ENCODE peak calls at places on chromosomes 12 and 14, in six cellular contexts. O is IMR-90, Y is CMK, S is fibroblast of lung, X is Calu3, E is NCI-H1694. Q is an unnamed sample.

GRCh38 chr12:57452181-57452936 is 2.7 kb upstream of the INHBE start:
- DNase-seq in E (no peak), O (peak), Y (no peak), S (peak), X (no peak), Q (no peak)

GRCh38 chr12:108630481-108631207 is 3.0 kb downstream of the SELPLG start:
- DNase-seq in E (no peak), O (peak), Y (no peak), S (peak), X (no peak), Q (no peak)

GRCh38 chr14:72451081-72451972 is 442.6 kb downstream of the DPF3 start:
- DNase-seq in S (peak), O (no peak), Y (no peak), X (no peak), E (no peak), Q (peak)

GRCh38 chr12:119118625-119119024 is 60.1 kb upstream of the HSPB8 start:
- DNase-seq in E (no peak), O (no peak), S (no peak), X (no peak), Y (no peak), Q (no peak)

GRCh38 chr12:98653866-98654493 is 8.9 kb downstream of the APAF1 start:
- DNase-seq in O (peak), E (peak), S (peak), Y (no peak), X (peak), Q (peak)

GRCh38 chr14:54537651-54538050 is 27.9 kb downstream of the CGRRF1 start:
- DNase-seq in S (no peak), O (no peak), Y (no peak), E (no peak), X (no peak), Q (no peak)

GRCh38 chr12:47987411-47988072 is 16.7 kb downstream of the COL2A1 start:
- DNase-seq in Y (no peak), E (no peak), S (no peak), O (peak), X (no peak), Q (no peak)

GRCh38 chr14:91419044-91419397 is 1.4 kb upstream of the CCDC88C start:
- DNase-seq in O (no peak), X (no peak), E (no peak), S (no peak), Y (no peak), Q (no peak)

GRCh38 chr12:34397591-34398365 is 375.5 kb downstream of the ALG10 start:
- DNase-seq in Y (no peak), S (no peak), X (no peak), O (no peak), E (no peak), Q (no peak)

GRCh38 chr12:30914986-30915591 is 11.5 kb upstream of the TSPAN11 start:
- DNase-seq in X (no peak), E (no peak), O (no peak), S (no peak), Y (no peak), Q (no peak)

GRCh38 chr12:19507823-19508222 is 68.5 kb downstream of the AEBP2 start:
- DNase-seq in S (peak), O (peak), Y (no peak), E (no peak), X (no peak), Q (no peak)

GRCh38 chr12:5789469-5789968 is 155.5 kb downstream of the ANO2 start:
- DNase-seq in S (no peak), O (no peak), Y (no peak), X (no peak), E (no peak), Q (no peak)

GRCh38 chr14:76957224-76957881 is 71.2 kb downstream of the IRF2BPL start:
- DNase-seq in O (no peak), Y (no peak), X (no peak), S (no peak), E (peak), Q (no peak)

GRCh38 chr14:79369359-79370332 is 841.7 kb downstream of the DIO2 start:
- DNase-seq in O (peak), S (peak), E (no peak), Y (no peak), X (no peak), Q (no peak)

GRCh38 chr12:47554046-47554653 is 151.7 kb downstream of the RPAP3 start:
- DNase-seq in S (no peak), E (no peak), Y (no peak), X (no peak), O (no peak), Q (no peak)

GRCh38 chr14:73685328-73685727 is 28.9 kb downstream of the PNMA1 start:
- DNase-seq in O (no peak), S (no peak), X (no peak), Y (no peak), E (no peak), Q (no peak)

Q was measured in KG1.